ENCODE peak calls at places on chromosomes 7 and 10, in eight cellular contexts. E, N, P, T, L, G, V and A are unnamed samples.

GRCh38 chr7:73742753-73743641 is 4.4 kb upstream of the ABHD11 start:
- DNase-seq in L (peak), P (no peak), T (no peak), G (peak), E (peak), N (no peak), V (peak), A (no peak)

GRCh38 chr7:153193144-153193595 is 433.6 kb downstream of the ACTR3B start:
- DNase-seq in V (no peak), T (peak), E (peak), P (no peak), N (no peak), L (peak), G (peak), A (peak)

GRCh38 chr10:71742301-71743098 is 22.9 kb upstream of the C10orf105 start:
- DNase-seq in T (no peak), P (no peak), V (no peak), G (no peak), E (no peak), N (no peak), L (no peak), A (no peak)

GRCh38 chr10:35784751-35785150 is 142.7 kb upstream of the FZD8 start:
- DNase-seq in P (no peak), L (no peak), V (no peak), E (no peak), T (no peak), G (no peak), N (no peak), A (no peak)

GRCh38 chr7:86930554-86931307 is 128.7 kb downstream of the ELAPOR2 start:
- DNase-seq in N (no peak), V (no peak), E (no peak), P (no peak), G (no peak), L (no peak), T (no peak), A (no peak)

GRCh38 chr7:74023037-74023436 is 4.9 kb upstream of the ELN start:
- DNase-seq in G (no peak), L (peak), P (peak), E (peak), V (peak), N (no peak), T (peak), A (no peak)

GRCh38 chr7:5420841-5421625 is 2.6 kb downstream of the TNRC18 start:
- DNase-seq in L (no peak), E (no peak), T (no peak), V (no peak), G (no peak), P (peak), N (no peak), A (peak)

GRCh38 chr7:151087247-151088018 is 1.2 kb downstream of the AGAP3 start:
- DNase-seq in P (peak), L (peak), G (peak), N (no peak), E (peak), V (peak), T (peak), A (peak)

GRCh38 chr10:33413093-33413442 is 78.6 kb upstream of the NRP1 start:
- DNase-seq in L (no peak), N (no peak), E (no peak), G (no peak), V (no peak), T (no peak), P (no peak), A (no peak)

GRCh38 chr7:132965951-132966350 is 115.9 kb downstream of the CHCHD3 start:
- DNase-seq in L (no peak), E (no peak), P (no peak), N (no peak), T (no peak), V (no peak), G (no peak), A (no peak)

GRCh38 chr10:42421812-42422211 is 216.6 kb downstream of the ZNF33B start:
- DNase-seq in E (no peak), G (no peak), T (no peak), V (no peak), P (no peak), L (no peak), N (no peak), A (no peak)

GRCh38 chr10:12702215-12702614 is 299.3 kb downstream of the CCDC3 start:
- DNase-seq in P (no peak), N (no peak), T (no peak), G (no peak), E (no peak), V (no peak), L (no peak), A (no peak)

DNA sequence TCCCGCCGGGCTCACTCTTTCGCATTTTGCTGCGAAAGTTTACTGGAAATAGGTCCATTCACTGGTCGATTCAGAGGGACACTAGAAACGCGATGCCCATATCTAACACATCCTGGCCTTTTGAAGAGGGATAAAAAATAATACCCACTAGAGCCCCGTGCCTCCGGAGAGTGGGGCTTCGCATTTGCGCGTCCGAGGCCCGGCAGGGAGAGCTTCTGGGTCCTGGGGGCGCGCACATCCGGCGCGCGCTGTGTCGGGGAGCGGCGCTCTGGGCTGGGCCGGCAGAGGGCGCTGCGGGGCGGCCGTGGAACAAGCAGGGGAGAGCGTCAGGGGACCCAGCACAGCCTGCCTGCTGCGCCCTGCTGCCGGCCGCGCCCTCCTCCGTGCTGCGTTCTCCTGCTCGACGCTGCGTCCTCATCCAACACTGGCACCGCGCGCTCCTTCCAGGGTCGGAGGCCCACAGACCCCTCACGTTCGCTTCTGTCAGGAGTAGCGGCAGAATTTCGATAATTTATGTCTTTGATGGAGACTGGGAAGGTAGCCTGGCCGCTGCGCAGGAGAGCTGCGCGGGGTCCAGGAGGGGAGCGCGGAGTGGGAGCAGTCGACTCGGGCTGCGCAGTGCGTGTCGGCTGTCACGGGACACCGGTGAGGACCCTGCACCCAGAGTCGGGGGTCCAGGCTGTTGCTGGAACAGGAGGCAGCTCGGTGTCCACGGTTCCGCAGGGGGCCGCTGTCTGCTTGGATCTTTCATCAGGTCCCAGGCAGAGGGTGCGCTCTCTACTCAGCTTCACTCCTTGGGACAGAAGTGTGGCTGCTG is 41.5 kb upstream of the ZNF32 start:
- DNase-seq in L (peak), G (peak), T (peak), P (peak), V (peak), N (no peak), E (peak), A (peak)
- TF ChIP-seq POLR2A in L (no peak), G (peak), T (peak), P (peak), V (peak), N (peak), E (peak), A (no peak)

DNA sequence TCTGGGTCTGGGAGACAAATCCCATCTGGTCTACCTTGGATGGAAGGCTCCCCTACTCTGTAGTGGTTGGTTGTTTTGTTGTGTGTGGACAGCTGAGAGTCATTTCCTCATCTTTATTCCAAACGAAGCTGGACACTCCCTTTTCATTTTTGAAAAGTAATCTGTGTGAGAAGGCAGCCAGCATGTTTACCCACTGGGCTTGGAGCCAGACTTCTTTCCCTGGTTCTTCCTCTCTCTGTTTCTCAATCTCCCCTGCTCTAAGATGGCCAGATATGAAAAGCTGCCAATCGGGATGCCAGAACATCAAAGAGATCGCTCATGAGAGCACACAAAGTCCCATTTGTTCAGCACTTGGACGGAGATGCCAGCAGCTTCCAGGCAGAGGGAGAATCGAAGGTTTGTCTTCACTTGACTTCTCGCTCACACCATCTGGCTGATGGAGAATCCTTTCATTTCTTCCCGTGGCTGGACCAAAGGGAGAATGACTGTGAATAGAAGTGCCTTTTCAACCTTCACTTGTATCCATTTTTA is 108.2 kb upstream of the AGR3 start:
- DNase-seq in E (peak), G (peak), T (peak), L (peak), V (peak), P (peak), N (no peak), A (no peak)
- TF ChIP-seq POLR2A in E (no peak), G (no peak), T (peak), L (no peak), V (no peak), P (no peak), N (peak), A (no peak)

DNA sequence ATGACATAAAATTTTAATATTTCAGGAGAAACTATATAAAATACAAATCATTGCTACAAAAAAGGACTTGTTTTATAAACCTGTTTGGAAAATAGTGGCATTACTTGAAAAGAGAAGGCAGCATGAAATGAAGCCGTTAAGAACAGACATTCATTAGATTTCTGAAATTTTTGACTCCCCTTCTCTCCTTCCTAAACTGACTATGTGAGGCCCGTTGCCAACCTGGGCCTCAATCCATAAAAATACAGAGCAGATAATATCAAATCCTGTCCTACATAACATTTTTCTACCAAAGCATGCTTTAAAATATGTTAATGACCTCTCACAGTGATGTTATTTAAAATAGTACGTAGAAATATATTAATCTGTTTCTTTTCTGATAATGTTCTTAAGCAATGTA is 34.5 kb upstream of the ING3 start:
- DNase-seq in E (no peak), L (no peak), T (no peak), P (no peak), G (no peak), N (no peak), V (no peak), A (no peak)
- TF ChIP-seq POLR2A in E (no peak), L (no peak), T (no peak), P (no peak), G (no peak), N (no peak), V (no peak), A (no peak)

GRCh38 chr7:141433698-141434097 is 117.5 kb upstream of the AGK start:
- DNase-seq in T (no peak), N (no peak), V (no peak), G (no peak), L (no peak), P (no peak), E (no peak), A (no peak)

GRCh38 chr7:141431143-141431479 is 120.1 kb upstream of the AGK start:
- DNase-seq in V (no peak), L (no peak), P (no peak), N (no peak), E (no peak), T (no peak), G (no peak), A (no peak)

GRCh38 chr7:141427134-141427533 is 124.1 kb upstream of the AGK start:
- DNase-seq in T (no peak), E (no peak), P (no peak), V (no peak), L (no peak), N (no peak), G (no peak), A (no peak)

DNA sequence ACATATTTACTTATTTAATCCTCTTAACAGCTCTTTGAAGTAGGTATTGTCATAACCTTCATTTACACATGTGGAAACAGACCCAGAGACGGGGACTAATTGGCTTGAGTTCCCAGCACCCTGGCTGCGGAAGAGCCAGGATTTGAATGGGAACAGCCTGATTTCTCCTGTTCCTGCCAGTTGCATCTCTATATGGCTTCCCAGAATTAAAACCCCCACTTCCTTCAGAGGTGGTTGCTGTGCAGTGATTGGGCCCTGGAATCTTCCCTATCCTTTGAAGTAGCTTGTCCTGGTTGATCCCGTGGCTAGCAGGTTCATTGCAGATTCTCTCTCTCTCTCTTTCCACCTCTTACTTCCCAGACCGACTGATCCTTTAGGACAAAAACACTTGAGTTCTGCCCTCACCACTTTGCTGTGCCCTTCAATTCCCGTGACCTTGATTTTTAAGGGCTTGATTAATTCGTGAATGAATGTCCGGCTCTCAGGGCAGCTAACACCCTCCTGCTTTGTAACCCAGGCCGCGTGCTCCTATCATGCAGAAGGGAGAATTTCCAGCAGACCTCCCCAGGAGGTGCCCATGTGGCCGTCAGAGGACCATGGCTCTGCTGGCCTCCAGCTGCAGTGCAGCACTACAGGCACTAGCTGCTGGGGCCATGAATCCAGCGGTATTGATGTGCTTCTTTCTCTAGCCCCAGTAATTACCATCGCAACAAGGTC is 120.6 kb upstream of the AGK start:
- DNase-seq in E (no peak), G (no peak), P (no peak), T (no peak), V (no peak), L (no peak), N (no peak), A (no peak)
- TF ChIP-seq POLR2A in E (no peak), G (no peak), P (no peak), T (no peak), V (no peak), L (no peak), N (no peak), A (no peak)